ENCODE peak calls at places on chromosomes 12 and 14, in four cellular contexts. R is HepG2, I is K562, W is HCT116. A is an unnamed sample.

GRCh38 chr14:75283884-75284563 is 5.4 kb downstream of the FOS start:
- DNase-seq in R (peak; percentile 44), I (peak; percentile 45), W (no peak), A (no peak)

GRCh38 chr12:10695852-10696251 is 22.0 kb upstream of the STYK1 start:
- DNase-seq in R (no peak), I (no peak), W (no peak), A (no peak)

GRCh38 chr12:106629797-106630669 is 47.2 kb downstream of the RFX4 start:
- DNase-seq in R (no peak), I (no peak), W (no peak), A (no peak)

GRCh38 chr14:68143341-68143807 is 323.8 kb downstream of the RAD51B start:
- DNase-seq in R (no peak), I (no peak), W (no peak), A (no peak)

GRCh38 chr12:57235728-57236131 is 6.2 kb downstream of the SHMT2 start:
- DNase-seq in R (no peak), I (peak; percentile 11), W (no peak), A (no peak)

GRCh38 chr12:116182359-116183063 is 95.0 kb downstream of the MED13L start:
- DNase-seq in R (no peak), I (no peak), W (no peak), A (no peak)

GRCh38 chr12:105393586-105393985 is 63.1 kb downstream of the C12orf75 start:
- DNase-seq in R (no peak), I (no peak), W (no peak), A (no peak)

GRCh38 chr14:101060171-101060601 is 156.7 kb upstream of the RTL1 start:
- DNase-seq in R (no peak), I (no peak), W (no peak), A (no peak)

GRCh38 chr12:552466-552865 is 92.7 kb downstream of the B4GALNT3 start:
- DNase-seq in R (no peak), I (no peak), W (no peak), A (no peak)

GRCh38 chr12:106759526-106760183 is 14.8 kb upstream of the RIC8B start:
- DNase-seq in R (no peak), I (no peak), W (no peak), A (no peak)

GRCh38 chr14:52856139-52856538 is 64.7 kb upstream of the GNPNAT1 start:
- DNase-seq in R (no peak), I (no peak), W (no peak), A (no peak)

GRCh38 chr12:1313906-1314305 is 280.5 kb downstream of the FBXL14 start:
- DNase-seq in R (no peak), I (no peak), W (no peak), A (no peak)

GRCh38 chr12:7877421-7877820 is 4.7 kb upstream of the SLC2A14 start:
- DNase-seq in R (no peak), I (no peak), W (no peak), A (no peak)

GRCh38 chr12:32336261-32336660 is 63.1 kb upstream of the FGD4 start:
- DNase-seq in R (no peak), I (no peak), W (no peak), A (no peak)

GRCh38 chr12:65487679-65488078 is 209.2 kb downstream of the MSRB3 start:
- DNase-seq in R (no peak), I (no peak), W (no peak), A (no peak)

GRCh38 chr14:97180304-97181200 is 383.4 kb downstream of the VRK1 start:
- DNase-seq in R (peak; percentile 25), I (no peak), W (peak; percentile 88), A (no peak)

GRCh38 chr14:83253870-83254269 is 1720.2 kb upstream of the SEL1L start:
- DNase-seq in R (no peak), I (no peak), W (no peak), A (no peak)

GRCh38 chr12:18981732-18982131 is 147.8 kb upstream of the PLEKHA5 start:
- DNase-seq in R (no peak), I (no peak), W (no peak), A (no peak)

GRCh38 chr14:24162083-24162482 is 1.0 kb downstream of the IRF9 start:
- DNase-seq in R (no peak), I (no peak), W (no peak), A (no peak)

GRCh38 chr12:130155416-130156073 is 6.7 kb upstream of the FZD10 start:
- DNase-seq in R (no peak), I (no peak), W (no peak), A (no peak)

GRCh38 chr12:116346751-116347150 is 69.3 kb upstream of the MED13L start:
- DNase-seq in R (no peak), I (peak; percentile 60), W (no peak), A (no peak)

GRCh38 chr14:83085725-83086124 is 1552.1 kb upstream of the SEL1L start:
- DNase-seq in R (no peak), I (no peak), W (no peak), A (no peak)

GRCh38 chr12:105436636-105437035 is 106.1 kb downstream of the C12orf75 start:
- DNase-seq in R (no peak), I (no peak), W (no peak), A (no peak)

GRCh38 chr12:127231366-127231765 is 1035.6 kb upstream of the TMEM132C start:
- DNase-seq in R (no peak), I (no peak), W (no peak), A (no peak)

GRCh38 chr14:54348001-54348611 is 48.7 kb upstream of the CDKN3 start:
- DNase-seq in R (peak; percentile 75), I (peak; percentile 51), W (peak; percentile 44), A (no peak)

GRCh38 chr12:110661337-110661972 is 27.5 kb downstream of the HVCN1 start:
- DNase-seq in R (no peak), I (no peak), W (no peak), A (no peak)

DNA sequence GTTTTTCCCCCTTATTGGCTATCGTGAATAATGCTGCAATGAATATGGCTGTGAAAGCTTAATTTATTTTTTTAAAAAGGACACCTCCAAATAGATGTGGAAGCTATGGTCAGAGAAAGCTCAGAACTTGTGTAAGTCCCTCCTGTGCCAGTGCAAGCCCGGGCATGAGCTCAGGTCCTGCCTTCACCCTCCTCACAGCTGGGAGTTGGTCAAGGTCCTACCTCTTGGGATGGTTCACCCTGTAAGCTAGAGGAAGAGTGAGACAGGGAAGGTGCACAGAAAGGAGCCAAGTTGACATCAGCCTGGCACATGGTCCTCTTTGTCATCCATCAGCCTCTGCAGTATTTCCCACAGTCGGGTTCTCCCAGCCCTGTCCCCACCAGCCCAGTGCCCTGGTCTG is 12.0 kb upstream of the PLEKHG3 start:
- DNase-seq in R (no peak), I (no peak), W (no peak), A (no peak)
- TF ChIP-seq FOSL1 in R (no peak), I (no peak), W (no peak), A (no peak)

DNA sequence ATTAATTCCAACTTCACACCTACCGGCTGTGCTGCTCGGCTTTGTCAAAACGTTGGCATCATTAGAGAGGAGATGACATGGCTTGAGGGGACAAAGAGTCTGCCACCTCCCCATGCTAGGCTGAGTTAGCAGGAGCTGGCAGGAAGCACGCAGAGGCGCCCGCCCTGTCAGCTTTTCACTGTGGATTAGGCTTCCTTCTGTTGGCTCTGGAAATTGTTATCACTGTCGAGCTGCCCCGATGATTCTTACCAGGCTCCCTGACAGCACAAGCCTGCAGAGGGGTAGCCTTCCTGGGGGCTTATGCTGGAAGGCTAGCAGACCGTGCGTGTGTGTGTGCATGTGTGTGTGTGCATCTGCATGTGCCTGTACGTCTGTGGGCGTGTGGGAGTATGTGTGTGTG is 491.0 kb upstream of the TBX3 start:
- DNase-seq in R (no peak), I (no peak), W (no peak), A (no peak)
- TF ChIP-seq FOSL1 in R (no peak), I (no peak), W (no peak), A (no peak)

DNA sequence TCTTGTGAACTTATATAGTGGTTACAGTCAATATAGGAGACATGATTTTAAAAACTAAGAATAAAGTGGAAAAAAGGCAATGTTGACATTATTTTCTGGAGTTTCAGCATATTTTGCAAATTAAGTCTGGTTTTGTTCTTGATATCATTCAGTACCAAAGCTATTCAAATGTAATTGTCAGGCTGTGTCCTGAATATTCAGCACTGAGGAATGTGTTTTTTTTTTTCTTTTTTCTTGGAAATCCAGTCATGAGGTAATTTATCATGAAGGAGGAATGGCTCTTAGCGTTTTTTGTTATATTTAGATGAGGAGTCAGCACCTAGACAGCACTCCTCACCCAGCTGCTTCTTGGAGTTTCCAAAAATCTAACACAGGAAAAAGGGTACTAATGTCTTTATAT is 225.5 kb downstream of the CCDC91 start:
- DNase-seq in R (no peak), I (peak; percentile 7), W (no peak), A (no peak)
- TF ChIP-seq FOSL1 in R (no peak), I (no peak), W (no peak), A (no peak)

DNA sequence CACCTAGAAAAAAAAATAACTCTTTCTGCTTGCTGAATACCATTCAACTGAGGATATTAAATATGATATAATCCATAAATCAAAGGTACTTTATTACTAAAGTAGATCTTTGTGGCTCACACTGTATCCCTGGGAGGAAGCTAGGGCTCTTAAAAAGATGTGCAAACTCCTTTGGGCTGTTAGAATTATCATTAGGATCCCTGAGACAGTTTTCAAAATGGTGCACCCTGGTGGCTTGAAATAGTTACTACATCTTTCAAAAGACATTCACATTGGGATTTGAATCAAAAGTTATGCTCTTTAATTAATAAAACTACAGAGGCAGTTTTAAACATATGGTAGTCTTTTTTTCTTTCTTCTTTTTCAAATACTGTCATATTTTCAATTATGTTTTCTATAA is 228.5 kb upstream of the G2E3 start:
- DNase-seq in R (no peak), I (peak; percentile 13), W (peak; percentile 6), A (no peak)
- TF ChIP-seq FOSL1 in R (no peak), I (no peak), W (no peak), A (no peak)

DNA sequence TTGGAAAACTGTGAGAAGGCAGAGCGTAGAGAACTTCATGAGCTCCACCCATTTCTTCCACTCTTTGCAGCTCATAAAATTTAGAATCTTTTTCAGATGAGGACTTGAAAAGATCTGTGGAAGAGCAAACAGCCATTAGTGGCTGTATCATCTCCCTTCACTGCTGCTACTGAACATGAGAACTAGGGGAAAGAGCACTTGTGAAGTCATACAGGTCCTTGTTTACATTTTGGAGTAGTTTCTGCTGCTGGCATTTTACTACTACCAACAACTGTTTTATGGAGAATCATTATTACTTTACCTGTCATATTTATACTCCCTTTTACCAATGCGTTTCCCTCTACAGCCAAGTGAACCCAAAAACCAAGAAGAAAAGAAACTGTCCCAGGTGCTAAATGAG is 41.0 kb downstream of the RPGRIP1 start:
- DNase-seq in R (no peak), I (no peak), W (no peak), A (no peak)
- TF ChIP-seq FOSL1 in R (no peak), I (no peak), W (no peak), A (no peak)

DNA sequence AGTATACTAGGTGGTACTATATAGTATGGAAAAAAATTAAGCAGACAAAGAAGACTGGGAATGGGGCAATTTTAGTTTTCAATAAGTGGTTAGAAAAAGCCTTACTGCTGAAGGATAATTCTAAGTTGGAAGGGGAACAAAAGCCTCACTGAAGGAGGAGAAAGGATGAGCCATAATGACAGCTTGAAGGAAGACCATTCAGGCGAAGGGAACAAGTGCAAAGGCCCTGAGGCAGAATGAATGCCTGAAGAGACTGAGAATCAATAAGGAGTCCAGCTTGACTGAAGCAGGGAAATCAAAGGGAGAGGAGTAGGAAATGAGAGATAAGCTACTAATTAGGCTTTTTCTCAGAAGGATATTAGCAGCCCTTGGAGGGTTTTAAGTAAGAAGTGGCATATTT is 28.5 kb downstream of the PPP1R13B start:
- DNase-seq in R (no peak), I (no peak), W (no peak), A (no peak)
- TF ChIP-seq FOSL1 in R (no peak), I (no peak), W (no peak), A (no peak)

GRCh38 chr14:91418387-91419043 is 895 bp upstream of the CCDC88C start:
- DNase-seq in R (peak; percentile 38), I (peak; percentile 41), W (peak; percentile 42), A (peak; percentile 39)
- TF ChIP-seq FOSL1 in R (no peak), I (no peak), W (no peak), A (no peak)